ENCODE peak calls at places on chromosomes 3 and 15, in six cellular contexts. N is tibial artery; A is NCI-H460; B is stimulated activated CD8-positive, alpha-beta memory T cell treated with anti-CD3 and anti-CD28 coated beads, Interleukin-15, amount 100 ng/mL, for 1 hour; S is lung microvascular endothelial cell; C is germinal center. R is an unnamed sample.

GRCh38 chr15:68470049-68470738 is 38.2 kb upstream of the ITGA11 start:
- DNase-seq in N (no peak), A (no peak), B (no peak), S (no peak), C (no peak), R (no peak)

GRCh38 chr15:80141916-80142598 is 10.7 kb upstream of the FAH start:
- DNase-seq in N (no peak), A (no peak), B (no peak), S (no peak), C (no peak), R (no peak)

GRCh38 chr15:36479200-36479896 is 100.1 kb upstream of the CDIN1 start:
- DNase-seq in N (no peak), A (no peak), B (no peak), S (no peak), C (no peak), R (no peak)

GRCh38 chr15:73464602-73465001 is 21.6 kb downstream of the REC114 start:
- DNase-seq in N (no peak), A (no peak), B (no peak), S (no peak), C (no peak), R (peak)

GRCh38 chr3:1346386-1346785 is 253.6 kb downstream of the CNTN6 start:
- DNase-seq in N (no peak), A (no peak), B (no peak), S (no peak), C (no peak), R (no peak)

GRCh38 chr15:81897011-81897677 is 148.7 kb downstream of the MEX3B start:
- DNase-seq in N (no peak), A (no peak), B (no peak), S (no peak), C (no peak), R (no peak)

GRCh38 chr15:64151727-64152506 is at the start of gene SNX22:
- DNase-seq in N (peak), A (no peak), B (no peak), S (peak), C (peak), R (no peak)

GRCh38 chr3:100988080-100988479 is 5.1 kb downstream of the ABI3BP start:
- DNase-seq in N (no peak), A (no peak), B (no peak), S (no peak), C (no peak), R (no peak)

GRCh38 chr15:66901336-66902100 is 163.9 kb upstream of the SMAD3 start:
- DNase-seq in N (peak), A (peak), B (no peak), S (no peak), C (no peak), R (peak)

GRCh38 chr15:43941555-43941954 is 114.8 kb downstream of the WDR76 start:
- DNase-seq in N (no peak), A (no peak), B (no peak), S (no peak), C (peak), R (no peak)

GRCh38 chr3:128319741-128320141 is 146.9 kb downstream of the DNAJB8 start:
- DNase-seq in N (no peak), A (no peak), B (no peak), S (no peak), C (no peak), R (no peak)

GRCh38 chr15:56918907-56919707 is 663 bp downstream of the TCF12 start:
- DNase-seq in N (peak), A (peak), B (no peak), S (peak), C (peak), R (peak)

GRCh38 chr3:141064255-141064926 is 13.2 kb downstream of the SPSB4 start:
- DNase-seq in N (no peak), A (no peak), B (no peak), S (no peak), C (no peak), R (no peak)

GRCh38 chr15:35306361-35306981 is 221.4 kb upstream of the NANOGP8 start:
- DNase-seq in N (no peak), A (no peak), B (no peak), S (peak), C (no peak), R (peak)

GRCh38 chr3:137071104-137071503 is 113.3 kb downstream of the IL20RB start:
- DNase-seq in N (no peak), A (no peak), B (no peak), S (peak), C (no peak), R (no peak)

GRCh38 chr3:188868803-188869202 is 303.0 kb upstream of the TPRG1 start:
- DNase-seq in N (no peak), A (no peak), B (no peak), S (no peak), C (no peak), R (no peak)

GRCh38 chr3:195896361-195897080 is 11.8 kb downstream of the TNK2 start:
- DNase-seq in N (no peak), A (peak), B (no peak), S (peak), C (no peak), R (peak)

GRCh38 chr3:73552700-73553099 is 72.0 kb downstream of the PDZRN3 start:
- DNase-seq in N (no peak), A (no peak), B (no peak), S (no peak), C (no peak), R (no peak)

GRCh38 chr15:81385110-81386076 is 11.4 kb upstream of the TMC3 start:
- DNase-seq in N (no peak), A (no peak), B (no peak), S (no peak), C (no peak), R (no peak)

GRCh38 chr3:61702453-61702852 is 141.1 kb downstream of the PTPRG start:
- DNase-seq in N (no peak), A (no peak), B (no peak), S (no peak), C (no peak), R (no peak)

GRCh38 chr3:60250210-60250609 is 1001.0 kb downstream of the FHIT start:
- DNase-seq in N (no peak), A (no peak), B (no peak), S (no peak), C (no peak), R (no peak)

GRCh38 chr3:33886015-33886414 is 87.6 kb downstream of the PDCD6IP start:
- DNase-seq in N (no peak), A (no peak), B (no peak), S (no peak), C (no peak), R (no peak)

GRCh38 chr3:113086506-113087461 is 96.0 kb downstream of the GTPBP8 start:
- DNase-seq in N (no peak), A (no peak), B (no peak), S (no peak), C (no peak), R (peak)

GRCh38 chr3:54954019-54954418 is 26.2 kb upstream of the LRTM1 start:
- DNase-seq in N (no peak), A (no peak), B (no peak), S (no peak), C (no peak), R (peak)

GRCh38 chr15:63088532-63089245 is 33.0 kb upstream of the LACTB start:
- DNase-seq in N (no peak), A (no peak), B (no peak), S (no peak), C (no peak), R (no peak)

GRCh38 chr15:47675735-47676134 is 41.6 kb upstream of the SEMA6D start:
- DNase-seq in N (no peak), A (no peak), B (no peak), S (no peak), C (no peak), R (no peak)

GRCh38 chr3:12967751-12968209 is 105.4 kb downstream of the IQSEC1 start:
- DNase-seq in N (peak), A (peak), B (peak), S (peak), C (peak), R (peak)

GRCh38 chr3:42723146-42723683 is 20.6 kb upstream of the HHATL start:
- DNase-seq in N (no peak), A (no peak), B (no peak), S (no peak), C (no peak), R (no peak)

GRCh38 chr3:70277304-70277703 is 35.1 kb downstream of the MDFIC2 start:
- DNase-seq in N (no peak), A (no peak), B (no peak), S (no peak), C (no peak), R (no peak)

GRCh38 chr3:134020135-134020680 is 9.5 kb downstream of the SLCO2A1 start:
- DNase-seq in N (no peak), A (no peak), B (no peak), S (no peak), C (no peak), R (no peak)

GRCh38 chr3:55903680-55904079 is 416.6 kb upstream of the WNT5A start:
- DNase-seq in N (no peak), A (no peak), B (no peak), S (no peak), C (no peak), R (no peak)

GRCh38 chr15:41567870-41568269 is 8.9 kb downstream of the TYRO3 start:
- DNase-seq in N (no peak), A (no peak), B (no peak), S (no peak), C (no peak), R (no peak)

GRCh38 chr3:107938128-107938527 is 152.7 kb downstream of the CD47 start:
- DNase-seq in N (no peak), A (peak), B (no peak), S (peak), C (no peak), R (no peak)

GRCh38 chr3:171162986-171163723 is 136.6 kb upstream of the SLC2A2 start:
- DNase-seq in N (no peak), A (no peak), B (no peak), S (peak), C (peak), R (peak)

GRCh38 chr3:122628567-122628966 is 51.1 kb downstream of the PARP15 start:
- DNase-seq in N (no peak), A (no peak), B (no peak), S (peak), C (no peak), R (no peak)

GRCh38 chr3:171103185-171103584 is 76.7 kb upstream of the SLC2A2 start:
- DNase-seq in N (no peak), A (no peak), B (no peak), S (no peak), C (no peak), R (no peak)

GRCh38 chr3:49132437-49133225 is at the start of gene LAMB2:
- DNase-seq in N (peak), A (peak), B (no peak), S (peak), C (no peak), R (peak)

GRCh38 chr15:58773024-58773423 is 1.9 kb downstream of the MINDY2 start:
- DNase-seq in N (no peak), A (no peak), B (no peak), S (no peak), C (no peak), R (no peak)

R was measured in A549.